ENCODE peak calls at places on chromosomes 12 and 14, in six cellular contexts. L is AG04449, X is AG04450, E is heart left ventricle, Y is cardiac muscle cell, Q is coronary artery. T is an unnamed sample.

GRCh38 chr12:43111608-43112007 is 440.4 kb downstream of the ADAMTS20 start:
- DNase-seq in L (no peak), X (no peak), E (no peak), Y (peak; percentile 81), Q (no peak), T (no peak)

GRCh38 chr12:121404734-121405133 is 4.8 kb downstream of the RNF34 start:
- DNase-seq in L (no peak), X (no peak), E (no peak), Y (peak; percentile 26), Q (no peak), T (no peak)

GRCh38 chr12:15527201-15527782 is 205.0 kb downstream of the PTPRO start:
- DNase-seq in L (no peak), X (no peak), E (peak; percentile 52), Y (peak; percentile 50), Q (no peak), T (no peak)

GRCh38 chr14:81392976-81393643 is 7.0 kb downstream of the STON2 start:
- DNase-seq in L (no peak), X (no peak), E (no peak), Y (no peak), Q (no peak), T (no peak)

GRCh38 chr12:46671102-46671501 is 154.7 kb downstream of the SLC38A4 start:
- DNase-seq in L (no peak), X (no peak), E (no peak), Y (no peak), Q (no peak), T (no peak)

GRCh38 chr14:36513012-36513420 is 7.0 kb downstream of the NKX2-1 start:
- DNase-seq in L (no peak), X (no peak), E (no peak), Y (no peak), Q (no peak), T (no peak)

GRCh38 chr14:61387076-61387475 is 65.7 kb downstream of the PRKCH start:
- DNase-seq in L (no peak), X (no peak), E (no peak), Y (no peak), Q (no peak), T (no peak)

GRCh38 chr12:18895946-18896345 is 158.0 kb downstream of the CAPZA3 start:
- DNase-seq in L (no peak), X (no peak), E (peak; percentile 89), Y (peak; percentile 31), Q (no peak), T (no peak)

GRCh38 chr14:100875126-100875525 is 28.4 kb downstream of the RTL1 start:
- DNase-seq in L (no peak), X (no peak), E (no peak), Y (no peak), Q (no peak), T (no peak)

GRCh38 chr14:91872517-91873470 is 5.5 kb upstream of the TC2N start:
- DNase-seq in L (no peak), X (peak; percentile 32), E (peak; percentile 75), Y (peak; percentile 91), Q (peak; percentile 93), T (peak; percentile 62)

GRCh38 chr12:121009744-121010143 is 6.5 kb downstream of the C12orf43 start:
- DNase-seq in L (no peak), X (no peak), E (no peak), Y (peak; percentile 52), Q (no peak), T (no peak)

GRCh38 chr12:132866251-132866828 is 21.1 kb downstream of the CHFR start:
- DNase-seq in L (peak; percentile 28), X (peak; percentile 15), E (no peak), Y (peak; percentile 48), Q (no peak), T (no peak)

GRCh38 chr12:102465762-102466560 is 14.4 kb downstream of the IGF1 start:
- DNase-seq in L (no peak), X (no peak), E (no peak), Y (no peak), Q (no peak), T (no peak)

GRCh38 chr12:131085816-131086591 is 132.3 kb downstream of the ADGRD1 start:
- DNase-seq in L (no peak), X (no peak), E (no peak), Y (no peak), Q (no peak), T (peak; percentile 8)

GRCh38 chr12:86484473-86484872 is 228.3 kb upstream of the MGAT4C start:
- DNase-seq in L (no peak), X (no peak), E (no peak), Y (no peak), Q (no peak), T (no peak)

GRCh38 chr12:108833355-108833733 is 24.0 kb downstream of the SSH1 start:
- DNase-seq in L (peak; percentile 87), X (no peak), E (peak; percentile 66), Y (peak; percentile 83), Q (peak; percentile 89), T (no peak)

GRCh38 chr14:78586681-78587080 is 416.5 kb downstream of the NRXN3 start:
- DNase-seq in L (no peak), X (no peak), E (no peak), Y (no peak), Q (no peak), T (no peak)

GRCh38 chr12:86264451-86265328 is 8.5 kb upstream of the MGAT4C start:
- DNase-seq in L (no peak), X (no peak), E (peak; percentile 20), Y (no peak), Q (no peak), T (no peak)

GRCh38 chr14:75067212-75067611 is 2.2 kb upstream of the ZC2HC1C start:
- DNase-seq in L (no peak), X (no peak), E (no peak), Y (no peak), Q (no peak), T (no peak)

GRCh38 chr14:94161979-94162378 is 12.1 kb upstream of the PPP4R4 start:
- DNase-seq in L (no peak), X (no peak), E (no peak), Y (peak; percentile 55), Q (no peak), T (no peak)

GRCh38 chr12:74365178-74365964 is 172.3 kb upstream of the ATXN7L3B start:
- DNase-seq in L (no peak), X (peak; percentile 11), E (no peak), Y (peak; percentile 48), Q (no peak), T (no peak)

GRCh38 chr12:69417741-69418167 is 52.4 kb upstream of the FRS2 start:
- DNase-seq in L (no peak), X (no peak), E (no peak), Y (no peak), Q (no peak), T (no peak)

GRCh38 chr12:53638057-53638456 is 11.9 kb upstream of the ATF7 start:
- DNase-seq in L (no peak), X (no peak), E (no peak), Y (no peak), Q (no peak), T (no peak)

GRCh38 chr12:115767921-115768320 is 509.6 kb downstream of the MED13L start:
- DNase-seq in L (no peak), X (no peak), E (no peak), Y (no peak), Q (no peak), T (no peak)

GRCh38 chr14:23617539-23617938 is 18.6 kb upstream of the DHRS2 start:
- DNase-seq in L (no peak), X (no peak), E (no peak), Y (no peak), Q (no peak), T (no peak)

GRCh38 chr12:44000309-44000952 is 164.6 kb downstream of the TMEM117 start:
- DNase-seq in L (no peak), X (peak; percentile 6), E (no peak), Y (peak; percentile 58), Q (no peak), T (no peak)

GRCh38 chr14:20429801-20430669 is 5.9 kb downstream of the KLHL33 start:
- DNase-seq in L (no peak), X (no peak), E (no peak), Y (no peak), Q (no peak), T (no peak)

GRCh38 chr14:71142375-71143038 is 235.2 kb downstream of the PCNX1 start:
- DNase-seq in L (peak; percentile 95), X (peak; percentile 91), E (no peak), Y (peak; percentile 93), Q (no peak), T (no peak)

GRCh38 chr12:2016862-2017723 is 12.8 kb upstream of the DCP1B start:
- DNase-seq in L (no peak), X (no peak), E (no peak), Y (no peak), Q (no peak), T (no peak)

DNA sequence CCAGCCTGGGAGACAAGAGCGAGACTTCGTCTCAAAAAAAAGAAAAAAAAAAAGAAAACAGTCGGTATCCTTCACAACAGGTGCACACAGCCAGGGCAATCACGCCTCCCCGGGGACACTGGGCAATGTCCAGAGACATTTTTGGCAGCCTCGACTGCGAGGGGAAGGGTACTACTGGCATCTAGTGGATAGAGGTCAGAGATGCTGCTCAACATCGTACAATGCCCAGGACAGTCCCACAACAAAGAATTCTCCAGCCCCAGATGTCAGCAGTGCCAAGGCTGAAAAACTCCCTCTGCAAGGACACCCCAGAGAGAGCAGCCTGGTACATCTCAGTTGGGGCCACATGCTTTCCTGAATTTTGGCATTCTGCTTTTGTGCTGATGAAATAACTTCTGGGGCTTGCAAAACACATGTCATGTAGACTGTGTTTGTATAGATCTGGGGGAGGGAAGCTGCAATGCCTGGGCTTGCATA is 21.5 kb downstream of the ALDH2 start:
- DNase-seq in L (no peak), X (no peak), E (peak; percentile 67), Y (peak; percentile 87), Q (no peak), T (no peak)
- TF ChIP-seq CTCF in L (peak; percentile 21), X (peak; percentile 53), E (peak; percentile 48), Y (peak; percentile 50), Q (no peak), T (no peak)

DNA sequence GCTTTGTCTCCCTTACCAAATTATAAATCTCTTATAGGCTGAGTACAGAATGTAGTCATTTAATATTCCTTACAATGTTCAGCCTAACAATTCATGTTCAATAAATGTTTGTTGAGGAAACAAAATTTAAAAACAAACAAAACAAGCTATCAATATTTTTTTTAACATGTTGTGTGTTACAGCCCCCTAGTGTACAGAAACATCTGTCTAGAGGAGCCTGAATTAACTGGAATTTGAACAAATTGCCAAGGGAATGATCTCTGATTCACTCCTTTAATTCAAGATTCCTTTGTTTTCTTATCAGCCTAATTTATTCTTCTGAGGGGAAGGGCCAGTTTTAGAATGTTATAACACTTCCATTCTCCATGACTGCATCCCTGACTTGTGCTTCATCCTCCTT is 127.1 kb downstream of the CMAS start:
- DNase-seq in L (no peak), X (no peak), E (no peak), Y (no peak), Q (no peak), T (no peak)
- TF ChIP-seq CTCF in L (no peak), X (no peak), E (no peak), Y (no peak), Q (no peak), T (no peak)

GRCh38 chr12:65139389-65139788 is 18.3 kb upstream of the WIF1 start:
- DNase-seq in L (no peak), X (no peak), E (no peak), Y (no peak), Q (no peak), T (no peak)
- TF ChIP-seq CTCF in L (no peak), X (no peak), E (no peak), Y (no peak), Q (no peak), T (no peak)

DNA sequence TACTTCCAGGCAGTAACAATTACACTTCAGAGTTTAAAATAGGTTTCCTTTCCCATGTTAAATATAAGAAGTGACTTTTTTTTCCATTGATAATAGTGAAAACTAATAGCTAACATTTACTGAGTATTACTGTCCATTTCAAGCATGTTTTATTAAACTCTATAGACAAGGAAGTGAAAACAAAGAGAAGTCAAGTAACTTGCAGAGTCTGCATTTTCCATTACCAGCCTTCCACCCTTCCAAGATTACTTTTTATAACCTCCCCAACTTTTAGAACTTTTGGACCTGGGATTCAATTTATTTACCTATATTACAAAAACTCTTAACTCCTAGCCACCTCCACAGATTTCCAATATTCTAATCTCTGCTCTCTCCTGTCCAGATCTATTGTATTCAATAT is 67.7 kb downstream of the SEC23A start:
- DNase-seq in L (no peak), X (no peak), E (no peak), Y (no peak), Q (no peak), T (no peak)
- TF ChIP-seq CTCF in L (no peak), X (no peak), E (no peak), Y (no peak), Q (no peak), T (no peak)

T was measured in omental fat pad.